ENCODE peak calls at places on chromosomes 1 and 21, in five cellular contexts. G is esophagus squamous epithelium, T is brain microvascular endothelial cell, A is K562, J is transverse colon. M is an unnamed sample.

GRCh38 chr1:90919900-90920299 is 101.9 kb downstream of the ZNF644 start:
- DNase-seq in G (no peak), T (no peak), A (no peak), J (no peak), M (no peak)

GRCh38 chr1:113153116-113153803 is 80.3 kb downstream of the LRIG2 start:
- DNase-seq in G (no peak), T (no peak), A (no peak), J (peak), M (no peak)

GRCh38 chr1:39102537-39103320 is 76.6 kb downstream of the NDUFS5 start:
- DNase-seq in G (no peak), T (peak), A (peak), J (peak), M (no peak)

GRCh38 chr1:20867847-20868246 is 80.7 kb upstream of the HP1BP3 start:
- DNase-seq in G (no peak), T (no peak), A (no peak), J (no peak), M (no peak)

GRCh38 chr1:29121516-29121937 is 2.2 kb downstream of the TMEM200B start:
- DNase-seq in G (no peak), T (no peak), A (no peak), J (peak), M (no peak)

GRCh38 chr1:16491056-16491675 is 22.9 kb downstream of the RNU1-1 start:
- DNase-seq in G (no peak), T (no peak), A (no peak), J (no peak), M (no peak)

GRCh38 chr1:2875677-2876531 is 74.4 kb upstream of the TTC34 start:
- DNase-seq in G (no peak), T (no peak), A (peak), J (no peak), M (peak)

GRCh38 chr1:150066838-150067183 is 765 bp upstream of the VPS45 start:
- DNase-seq in G (no peak), T (no peak), A (peak), J (peak), M (peak)

GRCh38 chr1:25922633-25923567 is 16.7 kb upstream of the STMN1 start:
- DNase-seq in G (no peak), T (peak), A (no peak), J (peak), M (peak)

GRCh38 chr1:248288385-248288784 is 10.6 kb upstream of the OR2T33 start:
- DNase-seq in G (no peak), T (no peak), A (no peak), J (no peak), M (no peak)

GRCh38 chr1:181503130-181503810 is 20.0 kb downstream of the CACNA1E start:
- DNase-seq in G (no peak), T (no peak), A (no peak), J (no peak), M (no peak)

GRCh38 chr1:94807742-94808491 is 12.2 kb upstream of the SLC44A3 start:
- DNase-seq in G (no peak), T (peak), A (peak), J (peak), M (no peak)

DNA sequence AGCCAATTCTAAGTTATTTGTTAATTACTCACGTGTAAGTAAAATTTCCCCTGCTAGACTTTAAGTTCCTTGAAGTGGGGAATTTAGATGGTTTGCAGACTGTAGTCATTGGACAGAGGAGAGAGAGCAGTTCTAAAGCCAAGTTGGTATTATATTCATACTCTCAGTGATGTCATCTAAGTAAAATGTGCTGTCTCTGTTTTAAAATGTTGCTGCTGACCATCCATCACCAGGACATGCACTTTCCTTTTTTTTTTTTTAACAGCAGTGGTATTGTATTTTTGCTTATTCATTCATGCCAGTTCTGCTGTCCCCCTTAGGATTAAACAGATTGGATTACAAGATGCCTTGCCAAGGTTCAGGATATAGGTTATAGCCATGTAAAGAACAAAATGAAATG is 2.3 kb downstream of the TTLL7 start:
- DNase-seq in G (no peak), T (peak), A (no peak), J (no peak), M (no peak)
- H3K4me3 ChIP-seq in G (no peak), T (no peak), A (no peak), J (no peak), M (no peak)

DNA sequence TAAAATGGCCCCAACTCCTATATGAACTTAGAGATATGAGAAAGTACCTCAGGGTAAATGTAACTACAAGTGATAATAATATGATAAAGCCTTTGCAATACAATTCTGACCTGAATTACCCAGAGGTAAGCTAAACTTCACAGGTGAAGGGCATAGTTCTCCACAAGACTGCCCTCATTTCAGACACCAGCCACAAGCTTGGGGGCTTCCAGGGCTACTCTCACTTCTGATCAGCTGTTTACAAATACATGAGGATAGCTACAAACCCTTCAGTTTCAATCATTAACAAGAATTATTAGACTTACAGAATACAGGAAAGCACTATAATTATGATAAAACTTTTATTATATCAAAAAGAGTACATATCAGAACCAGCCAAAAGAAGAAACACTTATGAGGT is 18.7 kb upstream of the DPH5 start:
- DNase-seq in G (no peak), T (no peak), A (no peak), J (no peak), M (no peak)
- H3K27ac ChIP-seq in G (no peak), T (no peak), A (no peak), J (no peak), M (no peak)

GRCh38 chr21:43361493-43362296 is 65.2 kb downstream of the SIK1 start:
- DNase-seq in G (no peak), T (peak), A (no peak), J (peak), M (peak)
- H3K4me3 ChIP-seq in G (peak), T (peak), A (no peak), J (peak), M (peak)

GRCh38 chr1:235009561-235010306 is 118.9 kb downstream of the TOMM20 start:
- DNase-seq in G (no peak), T (no peak), A (no peak), J (no peak), M (no peak)
- H3K27ac ChIP-seq in G (no peak), T (no peak), A (no peak), J (no peak), M (no peak)

GRCh38 chr1:45014403-45015028 is 2.5 kb downstream of the UROD start:
- DNase-seq in G (no peak), T (peak), A (peak), J (peak), M (peak)
- H3K4me3 ChIP-seq in G (no peak), T (no peak), A (peak), J (no peak), M (no peak)

GRCh38 chr1:230066036-230066435 is 1.0 kb upstream of the GALNT2 start:
- DNase-seq in G (no peak), T (no peak), A (no peak), J (no peak), M (no peak)
- H3K27ac ChIP-seq in G (peak), T (no peak), A (peak), J (peak), M (peak)

GRCh38 chr1:27137022-27137542 is 17.8 kb downstream of the SLC9A1 start:
- DNase-seq in G (peak), T (no peak), A (peak), J (peak), M (peak)
- H3K4me3 ChIP-seq in G (no peak), T (no peak), A (no peak), J (no peak), M (no peak)